ENCODE peak calls at places on chromosome 11, in six cellular contexts. C is mesendoderm, Q is IMR-90, X is mesenchymal stem cell, I is H1, W is trophoblast cell. D is an unnamed sample.

GRCh38 chr11:126034026-126034822 is 28.4 kb downstream of the CDON start:
- DNase-seq in C (peak), Q (no peak), X (no peak), I (no peak), W (no peak), D (peak)

GRCh38 chr11:66619080-66619554 is 2.7 kb downstream of the RBM14 start:
- DNase-seq in C (peak), Q (peak), X (peak), I (no peak), W (peak), D (no peak)

GRCh38 chr11:118232659-118233058 is 7.8 kb upstream of the JAML start:
- DNase-seq in C (no peak), Q (no peak), X (no peak), I (no peak), W (no peak), D (no peak)

GRCh38 chr11:75678620-75679259 is 9.9 kb upstream of the MAP6 start:
- DNase-seq in C (no peak), Q (no peak), X (no peak), I (no peak), W (no peak), D (no peak)

GRCh38 chr11:129280027-129280811 is 88.1 kb upstream of the ARHGAP32 start:
- DNase-seq in C (no peak), Q (peak), X (peak), I (no peak), W (no peak), D (no peak)

GRCh38 chr11:88280673-88281316 is 56.7 kb downstream of the CTSC start:
- DNase-seq in C (no peak), Q (no peak), X (no peak), I (no peak), W (no peak), D (no peak)

GRCh38 chr11:118897721-118898310 is 14.1 kb downstream of the CXCR5 start:
- DNase-seq in C (peak), Q (no peak), X (no peak), I (no peak), W (no peak), D (no peak)

GRCh38 chr11:90849278-90849677 is 626.4 kb upstream of the CHORDC1 start:
- DNase-seq in C (no peak), Q (no peak), X (no peak), I (no peak), W (peak), D (no peak)

GRCh38 chr11:69788956-69789355 is 13.8 kb upstream of the FGF4 start:
- DNase-seq in C (no peak), Q (no peak), X (no peak), I (no peak), W (no peak), D (no peak)

GRCh38 chr11:62459080-62459479 is 40.2 kb downstream of the SCGB1A1 start:
- DNase-seq in C (no peak), Q (peak), X (no peak), I (no peak), W (no peak), D (no peak)

GRCh38 chr11:116093481-116093880 is 589.3 kb upstream of the CADM1 start:
- DNase-seq in C (no peak), Q (no peak), X (no peak), I (no peak), W (no peak), D (no peak)

GRCh38 chr11:94417386-94417987 is 16.3 kb upstream of the GPR83 start:
- DNase-seq in C (peak), Q (peak), X (peak), I (no peak), W (peak), D (no peak)

GRCh38 chr11:43868852-43869567 is 11.6 kb upstream of the ALKBH3 start:
- DNase-seq in C (no peak), Q (peak), X (peak), I (no peak), W (no peak), D (no peak)

GRCh38 chr11:69442807-69443137 is 38.7 kb upstream of the LINC01488 start:
- DNase-seq in C (peak), Q (peak), X (peak), I (no peak), W (peak), D (no peak)

GRCh38 chr11:76218449-76219206 is 12.3 kb upstream of the WNT11 start:
- DNase-seq in C (no peak), Q (no peak), X (no peak), I (no peak), W (no peak), D (no peak)

GRCh38 chr11:8049084-8049483 is 31.9 kb upstream of the TUB start:
- DNase-seq in C (no peak), Q (no peak), X (no peak), I (no peak), W (no peak), D (no peak)

GRCh38 chr11:127106142-127106541 is 105.6 kb upstream of the KIRREL3 start:
- DNase-seq in C (peak), Q (peak), X (no peak), I (no peak), W (no peak), D (peak)

GRCh38 chr11:14193644-14194043 is 165.3 kb downstream of the RRAS2 start:
- DNase-seq in C (peak), Q (no peak), X (no peak), I (no peak), W (no peak), D (no peak)

GRCh38 chr11:83249972-83250593 is 36.1 kb downstream of the CCDC90B start:
- DNase-seq in C (peak), Q (peak), X (peak), I (no peak), W (peak), D (no peak)

GRCh38 chr11:697028-697491 is 1.4 kb downstream of the TMEM80 start:
- DNase-seq in C (no peak), Q (peak), X (peak), I (no peak), W (peak), D (no peak)

GRCh38 chr11:47398011-47398410 is 10.4 kb upstream of the SLC39A13 start:
- DNase-seq in C (no peak), Q (no peak), X (no peak), I (no peak), W (no peak), D (no peak)

GRCh38 chr11:108780119-108780518 is 115.2 kb downstream of the DDX10 start:
- DNase-seq in C (no peak), Q (peak), X (no peak), I (no peak), W (no peak), D (no peak)

GRCh38 chr11:69697861-69698260 is 6.0 kb downstream of the FGF19 start:
- DNase-seq in C (no peak), Q (no peak), X (no peak), I (no peak), W (no peak), D (no peak)

GRCh38 chr11:130827697-130828377 is 88.4 kb downstream of the SNX19 start:
- DNase-seq in C (peak), Q (peak), X (peak), I (peak), W (peak), D (peak)

GRCh38 chr11:26743622-26744021 is 21.8 kb upstream of the SLC5A12 start:
- DNase-seq in C (no peak), Q (no peak), X (no peak), I (no peak), W (no peak), D (no peak)

GRCh38 chr11:73227571-73228211 is 9.6 kb downstream of the P2RY2 start:
- DNase-seq in C (peak), Q (no peak), X (no peak), I (no peak), W (peak), D (no peak)

GRCh38 chr11:44421090-44421675 is 111.2 kb upstream of the ALX4 start:
- DNase-seq in C (no peak), Q (no peak), X (no peak), I (no peak), W (no peak), D (no peak)

GRCh38 chr11:46240371-46240770 is 37.1 kb upstream of the CREB3L1 start:
- DNase-seq in C (no peak), Q (no peak), X (peak), I (no peak), W (no peak), D (no peak)

GRCh38 chr11:119800171-119800570 is 71.2 kb upstream of the NECTIN1 start:
- DNase-seq in C (no peak), Q (no peak), X (no peak), I (no peak), W (no peak), D (no peak)

GRCh38 chr11:128802358-128802981 is 64.6 kb downstream of the KCNJ1 start:
- DNase-seq in C (peak), Q (no peak), X (peak), I (no peak), W (peak), D (peak)

GRCh38 chr11:131633978-131634377 is 263.6 kb downstream of the NTM start:
- DNase-seq in C (no peak), Q (no peak), X (no peak), I (no peak), W (peak), D (no peak)

GRCh38 chr11:69153661-69154060 is 2.1 kb upstream of the SMIM38 start:
- DNase-seq in C (no peak), Q (peak), X (no peak), I (no peak), W (no peak), D (no peak)

GRCh38 chr11:117002639-117003305 is 95.5 kb downstream of the SIK3 start:
- DNase-seq in C (no peak), Q (no peak), X (no peak), I (no peak), W (peak), D (no peak)

GRCh38 chr11:22787565-22788162 is 41.9 kb downstream of the SVIP start:
- DNase-seq in C (peak), Q (peak), X (peak), I (no peak), W (peak), D (peak)

GRCh38 chr11:58395581-58395980 is 11.1 kb downstream of the OR5B3 start:
- DNase-seq in C (no peak), Q (peak), X (no peak), I (no peak), W (no peak), D (no peak)

GRCh38 chr11:96242971-96243647 is 99.9 kb downstream of the MAML2 start:
- DNase-seq in C (peak), Q (peak), X (peak), I (peak), W (peak), D (peak)
- H2BK120ac ChIP-seq in C (no peak), Q (peak), X (no peak), I (no peak), W (peak), D (no peak)

GRCh38 chr11:100550910-100551309 is 136.2 kb upstream of the ARHGAP42 start:
- DNase-seq in C (no peak), Q (no peak), X (no peak), I (no peak), W (no peak), D (no peak)

GRCh38 chr11:100550298-100550697 is 136.8 kb upstream of the ARHGAP42 start:
- DNase-seq in C (no peak), Q (no peak), X (no peak), I (no peak), W (no peak), D (no peak)

GRCh38 chr11:100546714-100547113 is 140.4 kb upstream of the ARHGAP42 start:
- DNase-seq in C (peak), Q (peak), X (no peak), I (no peak), W (peak), D (no peak)

GRCh38 chr11:100543386-100543785 is 143.7 kb upstream of the ARHGAP42 start:
- DNase-seq in C (no peak), Q (no peak), X (no peak), I (no peak), W (no peak), D (no peak)

GRCh38 chr11:100545970-100546369 is 141.1 kb upstream of the ARHGAP42 start:
- DNase-seq in C (no peak), Q (no peak), X (no peak), I (no peak), W (no peak), D (no peak)
- H2BK5ac ChIP-seq in C (no peak), Q (no peak), X (no peak), I (no peak), W (no peak), D (no peak)

GRCh38 chr11:86702387-86702983 is 30.1 kb upstream of the ME3 start:
- DNase-seq in C (no peak), Q (no peak), X (no peak), I (no peak), W (no peak), D (no peak)

GRCh38 chr11:86704710-86705109 is 32.3 kb upstream of the ME3 start:
- DNase-seq in C (no peak), Q (no peak), X (no peak), I (no peak), W (no peak), D (no peak)

GRCh38 chr11:86703992-86704391 is 31.6 kb upstream of the ME3 start:
- DNase-seq in C (no peak), Q (no peak), X (no peak), I (no peak), W (no peak), D (no peak)

GRCh38 chr11:86708671-86709070 is 36.3 kb upstream of the ME3 start:
- DNase-seq in C (no peak), Q (no peak), X (no peak), I (no peak), W (no peak), D (no peak)

DNA sequence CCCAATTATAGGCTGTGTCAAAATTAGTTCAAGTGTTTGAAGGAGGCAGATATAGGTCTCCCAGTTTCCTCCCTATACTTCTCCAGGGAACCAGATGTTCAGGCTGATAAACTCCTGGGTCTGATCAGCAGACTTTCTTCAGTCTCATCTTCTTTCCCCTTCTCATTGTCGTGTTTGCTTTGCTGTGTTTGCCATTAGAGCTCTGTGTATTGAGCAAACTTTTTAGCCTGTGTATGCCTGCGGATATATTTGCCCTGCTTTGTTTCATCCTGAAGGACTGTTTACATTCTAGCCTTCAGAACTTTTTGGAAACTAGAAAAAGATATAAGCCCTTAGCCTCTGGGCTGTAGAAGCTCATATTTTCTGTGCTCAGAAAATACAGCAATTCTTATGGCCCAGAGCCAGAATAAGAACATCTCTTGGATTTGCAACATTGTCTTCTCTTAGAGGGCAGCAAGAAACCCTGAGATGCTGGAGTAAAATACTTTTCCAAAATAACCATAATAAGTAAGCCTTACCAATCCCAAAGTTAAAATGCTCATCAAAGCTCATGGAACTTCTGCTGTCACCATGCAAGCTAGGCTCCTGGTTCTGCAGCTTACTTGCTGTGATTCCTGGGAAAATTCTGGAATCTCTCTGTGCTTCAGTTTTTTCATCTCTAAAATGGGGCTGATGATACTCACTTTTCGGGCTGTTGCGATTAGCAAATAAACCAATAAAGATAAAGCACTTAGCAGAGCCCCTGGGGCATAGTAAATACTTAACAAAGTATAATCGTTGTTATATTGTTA is 34.1 kb upstream of the ME3 start:
- DNase-seq in C (no peak), Q (no peak), X (peak), I (no peak), W (no peak), D (no peak)
- H3K4me3 ChIP-seq in C (no peak), Q (no peak), X (no peak), I (no peak), W (no peak), D (no peak)

DNA sequence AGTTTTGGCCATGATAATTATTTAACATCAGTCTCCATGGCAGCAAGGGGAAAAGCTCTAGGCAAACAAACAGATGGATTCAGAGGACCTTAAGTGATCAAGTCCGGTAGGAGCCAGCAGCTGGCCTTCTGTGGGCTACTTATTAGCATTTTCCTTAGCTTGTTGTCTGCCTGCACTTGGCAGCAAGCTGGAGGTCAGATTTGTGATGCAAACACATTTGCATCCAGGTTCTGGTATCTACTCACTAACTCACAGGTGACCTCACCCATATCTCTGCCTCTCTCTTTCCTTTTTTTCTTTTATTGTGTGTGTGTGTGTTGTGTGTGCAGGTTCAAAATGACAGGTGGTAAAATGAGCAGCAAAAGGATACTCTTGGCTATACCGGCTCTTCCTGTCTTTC is 32.3 kb downstream of the ARHGAP42 start:
- DNase-seq in C (peak), Q (peak), X (peak), I (peak), W (no peak), D (no peak)
- H2BK120ac ChIP-seq in C (no peak), Q (no peak), X (no peak), I (no peak), W (no peak), D (no peak)

D was measured in neuronal stem cell.